ENCODE peak calls at places on chromosomes 1 and 21, in ten cellular contexts. J, A, M, I, S, C, R, X, H and E are unnamed samples.

GRCh38 chr1:44105810-44106209 is 12.8 kb upstream of the KLF17 start:
- DNase-seq in J (no peak), A (no peak), M (no peak), I (no peak), S (no peak), C (no peak), R (no peak), X (no peak), H (no peak), E (no peak)

GRCh38 chr21:42532466-42533181 is 19.0 kb downstream of the SLC37A1 start:
- DNase-seq in J (peak; percentile 59), A (peak; percentile 10), M (peak; percentile 96), I (peak; percentile 71), S (no peak), C (peak; percentile 35), R (no peak), X (peak; percentile 60), H (no peak), E (peak; percentile 78)

GRCh38 chr1:228770779-228771223 is 35.5 kb downstream of the RHOU start:
- DNase-seq in J (no peak), A (no peak), M (no peak), I (no peak), S (no peak), C (no peak), R (no peak), X (no peak), H (no peak), E (peak; percentile 30)

GRCh38 chr1:52904590-52905375 is 16.8 kb downstream of the ECHDC2 start:
- DNase-seq in J (no peak), A (peak; percentile 81), M (no peak), I (no peak), S (no peak), C (peak; percentile 24), R (no peak), X (no peak), H (no peak), E (peak; percentile 29)

GRCh38 chr1:15104768-15105167 is 48.8 kb upstream of the TMEM51 start:
- DNase-seq in J (no peak), A (no peak), M (no peak), I (no peak), S (no peak), C (no peak), R (no peak), X (no peak), H (no peak), E (no peak)

GRCh38 chr21:44952116-44952928 is 12.5 kb downstream of the SLX9 start:
- DNase-seq in J (no peak), A (no peak), M (no peak), I (no peak), S (no peak), C (no peak), R (no peak), X (no peak), H (no peak), E (no peak)

GRCh38 chr1:65890201-65890600 is 97.5 kb downstream of the PDE4B start:
- DNase-seq in J (no peak), A (no peak), M (no peak), I (no peak), S (no peak), C (peak; percentile 83), R (no peak), X (no peak), H (no peak), E (no peak)

GRCh38 chr1:6521502-6521901 is 30.0 kb upstream of the PLEKHG5 start:
- DNase-seq in J (no peak), A (no peak), M (no peak), I (no peak), S (no peak), C (no peak), R (no peak), X (no peak), H (no peak), E (no peak)

GRCh38 chr21:41612674-41613250 is 104.8 kb upstream of the TMPRSS2 start:
- DNase-seq in J (peak; percentile 76), A (peak; percentile 77), M (peak; percentile 43), I (peak; percentile 68), S (peak; percentile 80), C (peak; percentile 96), R (peak; percentile 93), X (peak; percentile 80), H (no peak), E (peak; percentile 65)

GRCh38 chr1:27372022-27372807 is 2.4 kb downstream of the FCN3 start:
- DNase-seq in J (no peak), A (no peak), M (no peak), I (no peak), S (peak; percentile 51), C (no peak), R (no peak), X (no peak), H (no peak), E (no peak)

GRCh38 chr1:27366113-27366410 is 699 bp downstream of the MAP3K6 start:
- DNase-seq in J (peak; percentile 86), A (peak; percentile 88), M (peak; percentile 87), I (peak; percentile 87), S (peak; percentile 87), C (peak; percentile 66), R (peak; percentile 81), X (peak; percentile 50), H (no peak), E (peak; percentile 82)

GRCh38 chr1:27366411-27367159 is at the start of gene MAP3K6:
- DNase-seq in J (peak; percentile 83), A (peak; percentile 82), M (peak; percentile 87), I (peak; percentile 89), S (peak; percentile 92), C (peak; percentile 76), R (peak; percentile 93), X (peak; percentile 76), H (no peak), E (peak; percentile 90)

GRCh38 chr1:27367160-27367650 is 444 bp upstream of the MAP3K6 start:
- DNase-seq in J (no peak), A (no peak), M (no peak), I (no peak), S (no peak), C (no peak), R (no peak), X (no peak), H (no peak), E (no peak)

GRCh38 chr1:27368872-27369703 is 2.3 kb upstream of the MAP3K6 start:
- DNase-seq in J (no peak), A (no peak), M (no peak), I (no peak), S (no peak), C (peak; percentile 53), R (no peak), X (no peak), H (no peak), E (no peak)
- TF ChIP-seq CTCF in J (no peak), A (peak; percentile 51), M (no peak), I (no peak), S (peak; percentile 25), C (peak; percentile 34), R (no peak), X (no peak), H (no peak), E (no peak)

GRCh38 chr1:47931395-47931794 is 65.8 kb downstream of the TRABD2B start:
- DNase-seq in J (no peak), A (no peak), M (no peak), I (peak; percentile 66), S (no peak), C (no peak), R (no peak), X (no peak), H (no peak), E (peak; percentile 60)
- H3K4me1 ChIP-seq in J (peaks cover 17% of the 10 kb centered on the region), A (peaks cover 3% of the 10 kb centered on the region), M (peaks cover 19% of the 10 kb centered on the region), I (peaks cover 6% of the 10 kb centered on the region), S (peaks cover 15% of the 10 kb centered on the region), C (no peaks in the 10 kb centered on the region), R (no peaks in the 10 kb centered on the region), X (peaks cover 24% of the 10 kb centered on the region), H (no peaks in the 10 kb centered on the region), E (no peaks in the 10 kb centered on the region)

GRCh38 chr1:201447911-201448871 is 20.8 kb downstream of the PHLDA3 start:
- DNase-seq in J (peak; percentile 75), A (peak; percentile 92), M (peak; percentile 77), I (peak; percentile 83), S (peak; percentile 83), C (peak; percentile 73), R (peak; percentile 78), X (no peak), H (no peak), E (peak; percentile 81)

GRCh38 chr1:201454568-201454967 is 14.4 kb downstream of the PHLDA3 start:
- DNase-seq in J (no peak), A (no peak), M (no peak), I (no peak), S (no peak), C (no peak), R (no peak), X (no peak), H (no peak), E (no peak)

GRCh38 chr1:201448981-201449380 is 20.0 kb downstream of the PHLDA3 start:
- DNase-seq in J (no peak), A (peak; percentile 35), M (no peak), I (no peak), S (no peak), C (no peak), R (no peak), X (no peak), H (no peak), E (no peak)

GRCh38 chr1:201452881-201453280 is 16.1 kb downstream of the PHLDA3 start:
- DNase-seq in J (no peak), A (no peak), M (no peak), I (no peak), S (no peak), C (no peak), R (no peak), X (no peak), H (no peak), E (no peak)

DNA sequence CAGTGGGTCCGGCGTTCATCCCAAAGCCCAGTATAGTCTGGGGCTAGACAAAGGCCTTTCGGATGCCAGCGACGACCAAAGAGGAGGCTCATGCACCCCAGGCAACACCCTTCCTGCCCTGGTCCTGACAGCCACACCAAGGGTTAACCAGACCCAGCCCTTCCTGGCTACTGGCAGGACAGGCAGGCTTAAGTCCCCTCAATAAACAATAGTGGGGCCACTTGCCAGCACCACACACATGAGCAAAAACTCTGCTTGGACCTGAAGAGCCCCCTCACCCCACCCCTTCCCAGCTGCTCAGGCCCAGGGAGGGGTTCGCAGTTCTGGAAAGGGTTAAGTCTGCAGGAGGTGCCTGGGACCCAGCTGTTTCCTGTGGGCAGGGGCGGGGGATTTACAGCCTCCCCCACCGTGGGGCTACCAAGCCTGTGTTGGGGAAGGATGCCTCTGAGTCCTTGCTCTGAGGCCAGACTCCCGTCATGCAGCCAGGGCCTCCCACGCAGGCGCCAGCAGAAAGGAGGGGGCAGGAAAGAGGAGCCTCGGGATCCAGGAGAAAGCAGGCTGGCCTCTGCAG is 18.2 kb downstream of the PHLDA3 start:
- DNase-seq in J (no peak), A (peak; percentile 41), M (peak; percentile 40), I (no peak), S (peak; percentile 74), C (peak; percentile 76), R (no peak), X (no peak), H (no peak), E (no peak)
- H3K27ac ChIP-seq in J (peak overlapping the region; percentile 95), A (no peak overlapping the region), M (no peak overlapping the region), I (peak overlapping the region; percentile 11), S (peak overlapping the region; percentile 36), C (no peak overlapping the region), R (peak overlapping the region; percentile 35), X (peak overlapping the region; percentile 65), H (no peak overlapping the region), E (peak overlapping the region; percentile 57)

DNA sequence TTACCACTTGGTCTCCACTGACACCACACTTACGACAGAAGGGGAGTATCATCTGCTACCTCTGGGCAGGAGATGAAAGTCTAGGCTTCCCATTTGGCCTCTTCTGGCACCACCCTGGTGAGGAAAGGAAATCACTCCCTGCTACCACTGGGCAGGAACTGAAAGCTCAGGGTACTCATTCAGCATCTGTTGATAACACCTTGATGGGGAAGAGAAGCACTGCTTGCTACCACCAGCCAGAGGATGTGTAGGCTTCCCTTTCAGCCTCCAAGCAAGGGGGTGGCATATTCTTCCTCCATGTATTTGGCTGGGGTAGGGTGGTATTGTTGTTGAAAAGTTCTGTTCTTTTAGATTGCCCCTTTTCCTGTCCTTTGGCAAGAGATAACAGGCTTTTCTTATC is 115.0 kb downstream of the ACBD6 start:
- DNase-seq in J (no peak), A (no peak), M (no peak), I (no peak), S (no peak), C (no peak), R (no peak), X (no peak), H (no peak), E (no peak)
- TF ChIP-seq CTCF in J (no peak), A (no peak), M (no peak), I (no peak), S (no peak), C (no peak), R (no peak), X (no peak), H (no peak), E (no peak)